ENCODE peak calls at places on chromosome 9, in five cellular contexts. K, Y, J, W and V are unnamed samples.
A peak's percentile ranks its signal among the peaks of the same experiment; 100 is the strongest.

GRCh38 chr9:738209-738915 is 103.1 kb upstream of the DMRT1 start:
- DNase-seq in J (peak; percentile 94), K (peak; percentile 69), W (peak; percentile 70), Y (peak; percentile 40), V (peak; percentile 86)

GRCh38 chr9:69371001-69371400 is 46.0 kb downstream of the ENTREP1 start:
- DNase-seq in J (no peak), W (no peak), K (no peak), Y (no peak), V (no peak)

GRCh38 chr9:136860529-136860928 is 5.6 kb downstream of the EDF1 start:
- DNase-seq in K (no peak), W (no peak), Y (no peak), J (no peak), V (no peak)

GRCh38 chr9:71106992-71107391 is 14.4 kb downstream of the TRPM3 start:
- DNase-seq in Y (no peak), W (no peak), J (no peak), K (no peak), V (no peak)

GRCh38 chr9:96500696-96501660 is 51.0 kb downstream of the HABP4 start:
- DNase-seq in K (no peak), J (no peak), W (no peak), Y (no peak), V (no peak)

GRCh38 chr9:127828262-127829031 is 25.8 kb downstream of the FPGS start:
- DNase-seq in K (peak; percentile 87), W (peak; percentile 57), J (peak; percentile 36), Y (peak; percentile 87), V (no peak)

GRCh38 chr9:13557724-13558123 is 278.2 kb upstream of the MPDZ start:
- DNase-seq in K (no peak), J (no peak), Y (no peak), W (no peak), V (no peak)

GRCh38 chr9:136568288-136569081 is 22.6 kb upstream of the NOTCH1 start:
- DNase-seq in J (no peak), K (no peak), Y (no peak), W (no peak), V (no peak)

GRCh38 chr9:79980440-79980839 is 408.7 kb downstream of the TLE4 start:
- DNase-seq in W (no peak), Y (no peak), J (no peak), K (no peak), V (no peak)

GRCh38 chr9:86034863-86035734 is 64.3 kb downstream of the GOLM1 start:
- DNase-seq in J (peak; percentile 42), K (no peak), Y (peak; percentile 71), W (peak; percentile 57), V (no peak)

GRCh38 chr9:91711755-91712591 is 238.1 kb downstream of the ROR2 start:
- DNase-seq in Y (no peak), K (no peak), J (peak; percentile 19), W (no peak), V (no peak)

GRCh38 chr9:114282104-114282485 is 40.8 kb upstream of the ORM1 start:
- DNase-seq in K (peak; percentile 51), W (no peak), J (no peak), Y (no peak), V (no peak)

GRCh38 chr9:35675732-35676392 is 2.1 kb downstream of the CA9 start:
- DNase-seq in J (no peak), W (no peak), Y (no peak), K (no peak), V (no peak)

GRCh38 chr9:120477534-120478001 is 102.4 kb downstream of the CDK5RAP2 start:
- DNase-seq in Y (peak; percentile 54), J (peak; percentile 63), K (no peak), W (peak; percentile 75), V (peak; percentile 64)

GRCh38 chr9:113343732-113344231 is 3.7 kb upstream of the WDR31 start:
- DNase-seq in K (peak; percentile 64), W (no peak), J (no peak), Y (no peak), V (no peak)

GRCh38 chr9:108838017-108838416 is 17.8 kb downstream of the ACTL7B start:
- DNase-seq in J (peak; percentile 93), W (peak; percentile 78), Y (no peak), K (no peak), V (peak; percentile 68)

GRCh38 chr9:3337515-3337914 is 188.3 kb downstream of the RFX3 start:
- DNase-seq in Y (no peak), J (peak; percentile 59), K (no peak), W (no peak), V (peak; percentile 8)

GRCh38 chr9:12815895-12816294 is 41.1 kb downstream of the LURAP1L start:
- DNase-seq in W (no peak), J (peak; percentile 58), K (no peak), Y (no peak), V (no peak)

GRCh38 chr9:137280478-137281344 is 3.2 kb downstream of the TOR4A start:
- DNase-seq in Y (no peak), J (no peak), K (peak; percentile 66), W (no peak), V (no peak)

GRCh38 chr9:24333629-24334028 is 212.1 kb downstream of the IZUMO3 start:
- DNase-seq in Y (no peak), J (no peak), K (no peak), W (peak; percentile 1), V (no peak)

GRCh38 chr9:112327718-112328450 is 5.5 kb downstream of the PTBP3 start:
- DNase-seq in J (no peak), W (no peak), K (no peak), Y (no peak), V (no peak)

GRCh38 chr9:114782586-114782985 is 23.3 kb downstream of the TNFSF15 start:
- DNase-seq in W (no peak), J (no peak), Y (no peak), K (no peak), V (no peak)

GRCh38 chr9:10274983-10275382 is 337.8 kb downstream of the PTPRD start:
- DNase-seq in Y (no peak), W (no peak), K (no peak), J (no peak), V (no peak)

GRCh38 chr9:1273859-1274258 is 223.7 kb downstream of the DMRT2 start:
- DNase-seq in J (peak; percentile 29), Y (no peak), K (no peak), W (no peak), V (no peak)

GRCh38 chr9:34454571-34455065 is 3.8 kb downstream of the FAM219A start:
- DNase-seq in W (peak; percentile 55), Y (peak; percentile 45), J (peak; percentile 71), K (no peak), V (no peak)

GRCh38 chr9:73680831-73681230 is 529.2 kb downstream of the ANXA1 start:
- DNase-seq in J (no peak), Y (no peak), W (no peak), K (no peak), V (no peak)

GRCh38 chr9:99222416-99223280 is 566 bp downstream of the SEC61B start:
- DNase-seq in J (no peak), W (no peak), Y (no peak), K (no peak), V (no peak)

GRCh38 chr9:88216132-88216995 is 78.1 kb upstream of the SPATA31C2 start:
- DNase-seq in K (no peak), Y (no peak), W (no peak), J (no peak), V (no peak)

GRCh38 chr9:78023003-78023741 is 8.4 kb downstream of the GNAQ start:
- DNase-seq in K (no peak), J (no peak), W (no peak), Y (no peak), V (peak; percentile 33)
- H3K27ac ChIP-seq in K (peak overlapping the region; percentile 70), J (no peak overlapping the region), W (no peak overlapping the region), Y (peak overlapping the region; percentile 85), V (peak overlapping the region; percentile 67)

DNA sequence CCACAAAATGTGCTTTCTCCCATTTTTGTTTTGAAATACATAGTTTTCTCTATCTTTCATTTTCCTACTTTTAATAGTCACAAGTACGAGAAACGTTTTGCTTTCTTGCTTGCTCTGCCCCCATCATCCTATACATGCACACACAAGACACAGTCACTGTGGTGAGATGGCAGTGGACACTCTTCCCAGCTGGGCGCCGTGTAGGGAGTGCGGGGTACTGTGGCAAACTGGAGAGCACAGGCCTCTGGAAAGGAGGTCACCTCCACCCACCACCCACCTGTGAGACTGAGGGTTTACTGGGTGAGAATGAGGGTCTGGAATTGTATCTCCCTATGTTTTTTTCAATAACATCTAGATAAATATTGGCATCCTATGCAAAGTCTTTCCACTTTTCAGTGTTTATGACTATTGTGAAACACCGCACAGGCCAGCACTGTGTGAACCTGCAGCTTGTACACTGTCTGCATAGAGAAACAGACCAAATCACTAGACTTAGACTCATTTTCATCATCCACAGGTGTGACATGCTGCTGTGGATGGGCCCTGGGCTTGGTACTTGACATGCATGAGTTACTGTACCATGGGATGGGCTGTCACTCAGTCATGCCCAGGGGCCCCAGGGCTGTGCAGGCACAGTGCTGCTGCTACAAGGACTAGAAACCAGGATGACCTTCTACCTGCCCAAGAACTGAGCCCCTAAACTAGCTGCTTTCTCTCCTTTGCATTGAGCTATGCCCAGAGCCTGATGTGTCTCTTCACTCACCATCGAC is 118.1 kb upstream of the LMX1B start:
- DNase-seq in K (no peak), W (no peak), Y (no peak), J (no peak), V (no peak)
- H3K27ac ChIP-seq in K (no peak overlapping the region), W (no peak overlapping the region), Y (no peak overlapping the region), J (no peak overlapping the region), V (no peak overlapping the region)

DNA sequence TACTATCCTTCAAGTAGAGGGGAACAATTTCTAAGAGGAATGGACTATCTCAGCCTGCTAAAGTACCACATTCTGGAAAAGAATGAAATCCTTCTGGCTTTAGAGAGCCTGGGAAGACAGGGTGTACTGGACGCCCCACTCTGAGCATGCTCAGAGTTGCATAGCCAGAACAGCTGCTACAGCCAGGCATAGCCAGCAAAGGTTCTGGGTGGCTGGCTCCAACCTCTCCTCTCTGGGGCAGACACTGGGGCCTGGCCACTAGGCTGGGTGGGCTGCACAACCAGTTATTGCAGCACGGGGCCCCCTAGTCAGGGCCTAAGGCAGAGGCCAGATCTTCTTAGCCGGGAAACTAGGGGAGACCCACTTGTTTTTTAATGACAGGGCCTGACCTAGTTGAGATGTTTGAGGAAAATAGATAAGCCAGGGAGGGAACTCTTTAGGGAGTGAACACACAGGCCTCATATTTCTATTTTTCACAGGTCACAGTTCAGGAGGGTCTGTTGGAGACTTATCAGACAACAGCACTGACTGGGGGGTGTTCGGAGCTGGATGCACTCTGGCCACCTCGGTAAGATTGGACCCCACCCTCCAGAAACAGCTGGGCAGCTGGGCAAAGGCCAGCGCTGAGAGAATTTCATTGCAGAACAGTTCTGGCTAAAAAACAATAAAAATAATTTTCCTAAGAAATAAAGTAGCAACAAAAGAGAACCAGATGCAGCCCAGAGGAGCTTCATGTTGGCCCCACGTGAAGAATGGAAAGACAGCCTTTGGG is 142.9 kb downstream of the LPAR1 start:
- DNase-seq in W (no peak), Y (no peak), K (no peak), J (no peak), V (no peak)
- H3K27ac ChIP-seq in W (no peak overlapping the region), Y (peak overlapping the region; percentile 45), K (no peak overlapping the region), J (no peak overlapping the region), V (no peak overlapping the region)

GRCh38 chr9:123196124-123196523 is 72.3 kb downstream of the STRBP start:
- DNase-seq in W (no peak), J (no peak), Y (no peak), K (no peak), V (no peak)

GRCh38 chr9:123206064-123206463 is 62.3 kb downstream of the STRBP start:
- DNase-seq in K (no peak), Y (no peak), J (no peak), W (no peak), V (no peak)

GRCh38 chr9:123201083-123201482 is 67.3 kb downstream of the STRBP start:
- DNase-seq in K (no peak), W (no peak), Y (no peak), J (no peak), V (no peak)
- H3K27ac ChIP-seq in K (no peak overlapping the region), W (no peak overlapping the region), Y (no peak overlapping the region), J (no peak overlapping the region), V (no peak overlapping the region)